ENCODE peak calls at places on chromosomes 16 and 17, in nine cellular contexts. I, A, D, G, T, N, C, K and E are unnamed samples.

GRCh38 chr17:72778161-72779151 is 314.0 kb downstream of the SLC39A11 start:
- DNase-seq in I (no peak), A (no peak), D (no peak), G (no peak), T (no peak), N (no peak), C (no peak), K (no peak), E (no peak)

GRCh38 chr17:40027614-40028012 is 12.4 kb downstream of the CSF3 start:
- DNase-seq in I (no peak), A (no peak), D (no peak), G (no peak), T (no peak), N (no peak), C (no peak), K (no peak), E (no peak)

GRCh38 chr16:12679660-12680272 is 123.9 kb downstream of the CPPED1 start:
- DNase-seq in I (no peak), A (no peak), D (peak; percentile 2), G (no peak), T (no peak), N (no peak), C (no peak), K (no peak), E (no peak)

GRCh38 chr17:38922538-38923291 is 2.7 kb upstream of the LASP1NB start:
- DNase-seq in I (peak; percentile 83), A (no peak), D (peak; percentile 91), G (peak; percentile 65), T (peak; percentile 89), N (peak; percentile 85), C (peak; percentile 68), K (no peak), E (peak; percentile 68)

GRCh38 chr16:76639685-76640289 is 362.6 kb downstream of the CNTNAP4 start:
- DNase-seq in I (peak; percentile 84), A (peak; percentile 28), D (peak; percentile 34), G (no peak), T (peak; percentile 84), N (no peak), C (no peak), K (peak; percentile 29), E (peak; percentile 60)

GRCh38 chr17:31877911-31878702 is 19.1 kb upstream of the COPRS start:
- DNase-seq in I (peak; percentile 12), A (no peak), D (peak; percentile 10), G (no peak), T (no peak), N (peak; percentile 24), C (no peak), K (no peak), E (no peak)

GRCh38 chr16:73480381-73480780 is 432.5 kb upstream of the ZFHX3 start:
- DNase-seq in I (no peak), A (no peak), D (no peak), G (no peak), T (peak; percentile 56), N (no peak), C (no peak), K (no peak), E (no peak)

GRCh38 chr16:79991918-79992317 is 391.4 kb upstream of the MAF start:
- DNase-seq in I (no peak), A (no peak), D (no peak), G (no peak), T (no peak), N (no peak), C (no peak), K (no peak), E (no peak)

GRCh38 chr17:79951361-79952264 is 84.1 kb downstream of the TBC1D16 start:
- DNase-seq in I (peak; percentile 86), A (peak; percentile 77), D (peak; percentile 85), G (peak; percentile 64), T (peak; percentile 77), N (no peak), C (no peak), K (peak; percentile 42), E (no peak)

GRCh38 chr16:69798466-69798865 is 36.3 kb downstream of the WWP2 start:
- DNase-seq in I (peak; percentile 38), A (no peak), D (peak; percentile 20), G (no peak), T (peak; percentile 58), N (no peak), C (no peak), K (no peak), E (no peak)

GRCh38 chr17:43875476-43876147 is 28.6 kb downstream of the CD300LG start:
- DNase-seq in I (no peak), A (no peak), D (no peak), G (no peak), T (peak; percentile 42), N (no peak), C (no peak), K (no peak), E (no peak)

GRCh38 chr16:56303880-56304279 is 112.6 kb downstream of the GNAO1 start:
- DNase-seq in I (no peak), A (no peak), D (no peak), G (no peak), T (no peak), N (no peak), C (no peak), K (no peak), E (no peak)

DNA sequence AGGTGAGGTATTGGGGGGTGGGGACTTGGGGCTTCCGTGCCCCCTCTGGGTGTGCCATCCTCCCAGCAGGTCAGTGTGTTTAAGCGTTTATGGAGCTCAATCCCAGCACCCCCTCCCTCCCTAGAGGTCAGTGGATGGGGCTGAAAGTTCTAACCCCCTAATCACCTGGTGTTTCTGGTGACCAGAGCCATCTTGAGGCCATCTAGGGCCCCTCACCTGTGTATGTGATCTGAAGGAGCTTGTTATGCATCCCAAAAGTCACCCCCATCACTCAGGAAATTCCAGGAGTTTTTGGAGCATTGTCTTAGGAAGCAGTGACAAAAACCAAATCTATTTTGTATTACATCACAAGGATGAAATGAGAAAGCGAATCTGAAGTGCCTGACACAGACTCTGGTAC is 67.8 kb upstream of the NOL11 start:
- DNase-seq in I (no peak), A (no peak), D (no peak), G (no peak), T (peak; percentile 61), N (no peak), C (no peak), K (no peak), E (no peak)
- TF ChIP-seq CTCF in I (no peak), A (no peak), D (no peak), G (no peak), T (no peak), N (no peak), C (no peak), K (no peak), E (no peak)

GRCh38 chr16:24045641-24046040 is 209.9 kb downstream of the PRKCB start:
- DNase-seq in I (no peak), A (peak; percentile 40), D (no peak), G (no peak), T (peak; percentile 89), N (no peak), C (no peak), K (peak; percentile 19), E (peak; percentile 25)
- TF ChIP-seq CTCF in I (no peak), A (peak; percentile 59), D (no peak), G (no peak), T (peak; percentile 93), N (no peak), C (no peak), K (peak; percentile 64), E (peak; percentile 33)

DNA sequence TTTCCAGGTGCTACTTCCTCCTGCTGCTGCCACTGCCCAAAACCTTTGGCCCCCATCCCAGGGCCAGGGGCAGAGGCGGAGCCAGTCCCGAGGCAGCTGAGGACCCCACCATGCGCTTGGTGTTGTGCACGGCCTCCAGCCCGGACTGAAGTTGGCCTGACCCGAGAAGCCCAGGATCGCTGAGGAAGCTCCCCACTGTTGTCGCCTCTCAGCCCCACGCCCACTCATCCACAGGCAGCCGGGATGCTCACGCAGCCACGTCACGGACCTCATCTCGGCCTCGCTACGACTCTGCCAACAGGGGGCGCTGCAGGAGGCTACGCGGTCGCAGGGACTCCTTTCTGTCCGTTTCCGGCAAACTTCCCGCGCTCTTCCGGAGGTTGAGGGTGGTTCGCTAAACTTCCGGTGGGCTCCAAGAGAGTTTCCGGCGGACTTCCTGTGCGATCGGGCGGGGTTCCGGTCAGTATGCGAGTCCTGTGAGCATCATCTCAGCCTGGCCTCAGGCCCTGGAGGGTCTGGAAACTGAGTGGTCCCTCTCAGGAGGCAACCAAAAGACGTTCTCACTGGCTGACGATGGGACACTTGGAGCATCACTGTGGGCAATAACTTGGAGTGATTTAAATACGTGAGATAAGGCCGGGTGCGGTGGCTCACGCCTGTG is 12.4 kb downstream of the ZG16B start:
- DNase-seq in I (peak; percentile 76), A (peak; percentile 59), D (peak; percentile 42), G (peak; percentile 61), T (peak; percentile 88), N (no peak), C (peak; percentile 52), K (peak; percentile 32), E (no peak)
- TF ChIP-seq CTCF in I (peak; percentile 60), A (peak; percentile 34), D (peak; percentile 50), G (peak; percentile 3), T (peak; percentile 79), N (no peak), C (peak; percentile 34), K (peak; percentile 53), E (peak; percentile 33)

DNA sequence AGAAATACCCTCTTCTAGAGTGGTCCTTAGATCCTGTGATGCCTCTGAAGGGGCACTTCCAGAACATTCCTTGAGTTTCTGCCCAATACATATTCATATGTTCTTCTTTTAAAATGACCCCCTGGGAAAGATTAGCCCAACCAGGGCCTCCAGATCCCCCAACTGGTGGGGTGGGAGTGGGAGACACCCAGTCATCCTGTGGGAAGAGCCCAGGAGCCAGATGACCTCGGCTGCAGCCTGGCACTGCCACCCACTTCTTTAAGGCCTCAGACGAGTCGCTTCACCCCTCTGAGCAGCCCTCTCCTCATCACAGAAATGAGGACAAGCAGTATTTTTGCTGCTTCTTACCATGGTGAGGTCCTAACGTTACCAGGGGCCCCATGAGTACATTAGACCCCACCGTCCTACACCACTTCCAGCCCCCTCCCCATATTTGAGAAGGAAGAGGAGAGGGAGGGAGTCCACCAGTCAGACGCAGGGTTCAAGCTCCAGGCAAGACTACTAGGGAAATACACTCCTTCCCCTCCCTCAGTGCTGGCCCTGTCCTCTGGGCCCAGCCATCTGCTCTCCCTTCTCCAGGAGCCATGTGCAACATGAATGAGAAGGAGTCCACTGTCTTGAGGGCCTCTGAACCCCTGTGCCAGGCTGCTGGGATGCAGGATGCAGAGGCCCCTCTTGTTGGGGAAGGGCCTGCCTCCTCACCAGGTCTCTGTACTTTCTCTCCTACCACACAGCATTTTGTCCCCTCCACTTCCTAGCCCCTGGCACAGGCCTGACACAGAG is 11.8 kb downstream of the MPO start:
- DNase-seq in I (no peak), A (no peak), D (no peak), G (no peak), T (peak; percentile 37), N (no peak), C (no peak), K (no peak), E (no peak)
- TF ChIP-seq CTCF in I (no peak), A (no peak), D (no peak), G (no peak), T (no peak), N (no peak), C (no peak), K (no peak), E (no peak)